ENCODE peak calls at places on chromosome 20, in six cellular contexts. E, X, Y, T, S and H are unnamed samples.

GRCh38 chr20:58984691-58985090 is 3.6 kb downstream of the NELFCD start:
- DNase-seq in Y (no peak), E (no peak), X (no peak), S (no peak), T (no peak), H (no peak)

GRCh38 chr20:19976595-19977372 is 40.4 kb upstream of the NAA20 start:
- DNase-seq in T (peak), X (no peak), E (peak), Y (peak), S (peak), H (no peak)

GRCh38 chr20:55581519-55581918 is 423.8 kb downstream of the CBLN4 start:
- DNase-seq in X (no peak), Y (no peak), E (no peak), S (no peak), T (no peak), H (no peak)

GRCh38 chr20:4130404-4131189 is 115.2 kb upstream of the RNF24 start:
- DNase-seq in S (peak), E (peak), T (no peak), X (no peak), Y (no peak), H (no peak)

GRCh38 chr20:46929902-46930301 is 35.3 kb downstream of the EYA2 start:
- DNase-seq in T (no peak), X (no peak), S (no peak), Y (no peak), E (no peak), H (no peak)

GRCh38 chr20:46056970-46057855 is 28.2 kb downstream of the SLC12A5 start:
- DNase-seq in T (peak), X (no peak), S (no peak), E (peak), Y (no peak), H (peak)

GRCh38 chr20:25508083-25508770 is 77.1 kb downstream of the NINL start:
- DNase-seq in T (peak), Y (no peak), S (peak), X (no peak), E (peak), H (no peak)

GRCh38 chr20:4905612-4906011 is 95.7 kb downstream of the SLC23A2 start:
- DNase-seq in Y (no peak), T (no peak), S (peak), X (no peak), E (no peak), H (no peak)

GRCh38 chr20:25369971-25370370 is 20.7 kb downstream of the ABHD12 start:
- DNase-seq in Y (no peak), X (no peak), E (no peak), S (no peak), T (no peak), H (no peak)

GRCh38 chr20:14687317-14687716 is 349.9 kb upstream of the FLRT3 start:
- DNase-seq in E (peak), X (no peak), Y (no peak), T (no peak), S (peak), H (no peak)

GRCh38 chr20:16596991-16597390 is 23.7 kb upstream of the KIF16B start:
- DNase-seq in X (no peak), E (no peak), Y (no peak), T (no peak), S (no peak), H (no peak)

GRCh38 chr20:11687546-11688292 is 230.0 kb upstream of the BTBD3 start:
- DNase-seq in E (no peak), S (peak), Y (no peak), T (peak), X (no peak), H (no peak)

GRCh38 chr20:61414455-61414991 is 162.5 kb downstream of the CDH4 start:
- DNase-seq in E (no peak), Y (no peak), S (no peak), X (no peak), T (no peak), H (no peak)

GRCh38 chr20:59813126-59813947 is 120.1 kb downstream of the SYCP2 start:
- DNase-seq in X (no peak), S (no peak), Y (no peak), E (no peak), T (no peak), H (no peak)

GRCh38 chr20:57547250-57547649 is 13.7 kb upstream of the PCK1 start:
- DNase-seq in T (no peak), S (peak), X (no peak), E (peak), Y (no peak), H (no peak)

GRCh38 chr20:63142933-63143332 is 73.0 kb downstream of the YTHDF1 start:
- DNase-seq in S (no peak), E (no peak), T (no peak), Y (no peak), X (no peak), H (no peak)

GRCh38 chr20:48787861-48788375 is 39.9 kb downstream of the PREX1 start:
- DNase-seq in E (peak), S (peak), T (no peak), Y (no peak), X (peak), H (no peak)

GRCh38 chr20:56414842-56415765 is 3.0 kb downstream of the CASS4 start:
- DNase-seq in Y (no peak), E (peak), S (no peak), T (no peak), X (no peak), H (no peak)

GRCh38 chr20:52217689-52218395 is 26.3 kb upstream of the ZFP64 start:
- DNase-seq in T (no peak), X (no peak), E (no peak), S (no peak), Y (no peak), H (no peak)

GRCh38 chr20:16821211-16822089 is 73.3 kb downstream of the OTOR start:
- DNase-seq in Y (peak), E (peak), X (peak), S (peak), T (peak), H (peak)

GRCh38 chr20:46057856-46058655 is 29.0 kb downstream of the SLC12A5 start:
- DNase-seq in X (no peak), S (no peak), Y (no peak), T (peak), E (peak), H (peak)

GRCh38 chr20:25223765-25224720 is 23.8 kb upstream of the PYGB start:
- DNase-seq in E (no peak), S (no peak), Y (no peak), T (no peak), X (no peak), H (no peak)

GRCh38 chr20:48760403-48760889 is 67.4 kb downstream of the PREX1 start:
- DNase-seq in T (no peak), S (peak), Y (no peak), X (peak), E (peak), H (no peak)

GRCh38 chr20:24492031-24492607 is 22.7 kb downstream of the SYNDIG1 start:
- DNase-seq in X (no peak), Y (no peak), E (peak), T (no peak), S (no peak), H (peak)

GRCh38 chr20:38143646-38144554 is 21.2 kb downstream of the TGM2 start:
- DNase-seq in E (peak), S (peak), Y (no peak), X (no peak), T (peak), H (no peak)

GRCh38 chr20:48008850-48009535 is 223.7 kb upstream of the SULF2 start:
- DNase-seq in T (no peak), S (no peak), X (no peak), Y (no peak), E (peak), H (no peak)

GRCh38 chr20:53869466-53870258 is 200.7 kb downstream of the BCAS1 start:
- DNase-seq in S (peak), Y (peak), X (peak), E (peak), T (peak), H (peak)

GRCh38 chr20:1933465-1933870 is 38.3 kb downstream of the SIRPA start:
- DNase-seq in Y (no peak), X (no peak), T (peak), S (no peak), E (peak), H (no peak)
- TF ChIP-seq EZH2phosphoT487 in Y (no peak), X (no peak), T (no peak), S (no peak), E (no peak), H (no peak)

DNA sequence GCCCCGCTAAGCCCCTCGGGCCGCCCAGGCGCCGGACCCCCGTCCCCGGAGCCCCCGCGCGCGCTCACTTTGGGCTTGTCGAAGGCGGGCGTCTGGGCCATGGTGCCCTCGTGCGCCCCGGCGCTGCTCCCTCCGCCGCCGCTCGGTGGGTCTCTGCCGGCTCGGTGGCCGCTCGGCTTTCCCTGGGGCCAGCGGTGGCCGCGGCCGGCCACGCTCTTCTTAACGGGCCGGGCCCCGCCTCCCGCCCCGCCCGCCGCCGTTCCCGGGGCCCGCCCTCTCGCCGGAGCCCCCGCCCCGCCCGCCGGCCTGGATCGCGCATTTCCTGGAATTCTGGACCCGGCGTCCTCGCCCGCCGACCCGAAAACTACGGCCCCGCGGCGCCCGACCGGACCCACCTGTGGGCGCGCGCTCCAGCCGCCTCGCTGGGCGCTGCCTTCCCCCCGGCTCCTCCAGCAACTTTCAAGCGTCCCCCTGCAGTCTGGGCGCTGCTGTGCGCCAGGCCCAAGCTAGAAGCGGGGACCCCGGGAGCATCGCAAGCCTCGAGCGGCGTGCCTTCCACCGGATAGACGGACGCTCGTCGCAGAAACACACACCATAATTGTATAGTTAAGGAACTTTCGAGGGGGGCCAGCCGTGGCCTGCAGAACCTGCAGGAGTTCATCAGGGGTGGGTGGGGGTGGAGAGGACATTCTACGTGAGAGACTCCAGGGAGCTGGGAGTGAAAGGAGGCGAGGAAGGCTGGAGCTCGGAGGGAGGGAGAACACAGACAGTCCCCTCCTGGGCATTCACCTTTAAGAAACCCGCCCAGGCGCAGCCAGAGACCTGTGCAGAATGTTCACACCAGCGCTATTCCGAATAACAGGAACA is at the start of gene ADA:
- DNase-seq in E (peak), X (peak), Y (no peak), S (peak), T (peak), H (peak)
- TF ChIP-seq EZH2phosphoT487 in E (no peak), X (no peak), Y (no peak), S (no peak), T (no peak), H (no peak)

GRCh38 chr20:665276-665675 is 10.3 kb downstream of the SCRT2 start:
- DNase-seq in X (peak), Y (no peak), S (no peak), E (no peak), T (no peak), H (peak)

GRCh38 chr20:662289-663192 is 9.5 kb upstream of the SRXN1 start:
- DNase-seq in T (no peak), S (no peak), E (no peak), Y (no peak), X (no peak), H (no peak)

GRCh38 chr20:664576-664975 is 11.0 kb downstream of the SCRT2 start:
- DNase-seq in X (no peak), E (no peak), T (no peak), Y (no peak), S (no peak), H (no peak)

GRCh38 chr20:664151-664550 is 11.2 kb upstream of the SRXN1 start:
- DNase-seq in Y (no peak), X (no peak), E (no peak), S (no peak), T (no peak), H (no peak)

DNA sequence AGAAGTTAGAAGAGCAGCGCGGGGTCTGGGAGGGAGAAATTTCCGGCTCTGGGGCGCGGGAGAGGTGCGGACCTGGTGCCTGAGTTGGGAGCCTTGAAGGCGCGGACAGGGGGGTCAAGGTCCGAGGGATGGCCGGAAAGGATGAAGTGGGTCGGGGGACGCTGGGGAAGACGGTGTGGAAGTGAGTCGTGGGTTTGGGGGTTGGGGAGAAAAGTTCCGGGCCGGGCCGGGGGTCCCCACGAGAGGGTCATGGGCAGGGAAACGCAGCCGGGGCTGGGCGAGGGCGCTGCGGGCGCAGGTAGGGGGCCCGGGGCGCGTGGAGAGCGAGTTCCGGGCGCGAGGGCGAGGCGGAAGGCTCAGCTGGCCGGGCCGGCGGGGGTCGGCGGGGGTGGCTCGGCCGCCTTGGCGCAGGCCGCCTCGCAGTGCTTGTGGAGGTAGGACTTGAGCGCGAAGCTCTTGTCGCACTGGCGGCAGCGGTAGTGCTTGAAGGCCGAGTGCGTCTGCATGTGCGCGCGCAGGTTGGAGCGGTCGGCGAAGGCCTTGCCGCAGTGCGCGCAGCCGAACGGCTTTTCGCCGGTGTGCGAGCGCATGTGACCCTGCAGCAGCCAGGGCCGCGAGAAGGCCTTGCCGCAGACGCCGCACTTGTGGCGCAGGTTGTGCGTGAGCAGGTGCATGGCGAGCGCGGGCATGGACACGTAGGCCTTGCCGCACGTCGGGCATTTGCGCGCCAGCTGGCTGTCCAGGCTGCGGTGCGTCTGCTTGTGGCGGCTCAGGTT is 10.5 kb upstream of the SRXN1 start:
- DNase-seq in T (no peak), Y (no peak), S (no peak), X (no peak), E (peak), H (peak)
- TF ChIP-seq EZH2phosphoT487 in T (no peak), Y (no peak), S (no peak), X (no peak), E (no peak), H (no peak)

GRCh38 chr20:33167859-33168258 is at the start of gene BPIFA2:
- DNase-seq in S (no peak), X (no peak), Y (no peak), E (no peak), T (no peak), H (no peak)

GRCh38 chr20:33172781-33173180 is 4.8 kb downstream of the BPIFA2 start:
- DNase-seq in E (no peak), X (no peak), Y (no peak), S (no peak), T (no peak), H (no peak)

GRCh38 chr20:33165416-33166055 is 2.4 kb upstream of the BPIFA2 start:
- DNase-seq in S (no peak), E (no peak), T (no peak), X (no peak), Y (no peak), H (no peak)

GRCh38 chr20:33166533-33167113 is 1.3 kb upstream of the BPIFA2 start:
- DNase-seq in Y (no peak), X (no peak), S (no peak), T (no peak), E (no peak), H (no peak)

DNA sequence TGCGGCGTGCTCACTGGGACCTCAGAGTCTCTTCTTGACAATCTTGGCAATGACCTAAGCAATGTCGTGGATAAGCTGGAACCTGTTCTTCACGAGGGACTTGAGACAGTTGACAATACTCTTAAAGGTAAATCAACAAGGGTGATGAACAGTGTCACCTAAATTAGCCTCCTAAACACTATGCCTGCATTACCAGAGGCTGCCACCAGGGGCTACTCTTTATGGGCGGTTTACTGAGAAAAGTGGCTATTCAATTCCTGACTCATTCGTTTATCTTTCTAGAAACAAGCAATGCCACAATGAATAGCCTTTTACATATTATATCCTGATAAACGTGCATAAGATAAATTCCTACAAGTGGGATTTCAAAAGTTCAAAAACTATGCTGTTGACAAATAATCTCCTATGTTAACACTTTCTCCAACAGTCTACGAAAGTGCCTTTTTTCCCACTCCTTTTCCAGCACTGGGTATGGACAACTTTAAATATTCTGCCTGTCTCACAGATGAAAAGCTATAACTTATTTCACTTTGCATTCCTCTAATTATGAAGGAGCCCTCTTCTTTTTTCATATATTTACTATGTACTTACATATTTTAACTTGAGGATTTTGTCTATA is 1.3 kb downstream of the BPIFA2 start:
- DNase-seq in X (peak), E (no peak), Y (no peak), S (peak), T (no peak), H (peak)
- TF ChIP-seq EZH2phosphoT487 in X (no peak), E (no peak), Y (no peak), S (no peak), T (no peak), H (no peak)

DNA sequence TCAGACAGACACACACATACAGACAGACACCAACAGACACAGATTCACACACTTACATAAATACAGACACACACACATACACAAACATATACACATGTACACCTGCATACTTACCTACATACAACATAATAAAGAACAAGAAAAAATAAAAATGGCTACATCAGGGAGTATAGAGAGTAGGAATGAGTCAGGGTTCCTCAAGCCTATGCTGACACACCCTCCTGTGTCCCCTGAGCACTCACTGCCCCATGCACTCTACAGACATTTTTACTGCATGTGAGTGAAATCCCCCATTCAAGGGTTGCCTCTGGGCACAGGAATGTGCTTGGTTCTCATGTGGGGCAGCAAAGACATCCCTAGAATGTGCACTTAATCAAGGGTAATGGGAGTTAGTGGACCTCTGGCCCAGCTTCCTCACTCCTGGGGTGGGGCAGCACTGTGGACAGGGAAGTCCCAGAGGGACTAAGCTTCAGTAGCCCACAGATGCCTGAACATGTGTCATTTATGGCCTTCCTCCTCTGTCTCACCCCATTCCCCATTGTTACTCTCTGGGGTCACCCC is 185.9 kb upstream of the FOXA2 start:
- DNase-seq in T (no peak), Y (no peak), X (no peak), E (no peak), S (no peak), H (no peak)
- TF ChIP-seq EZH2phosphoT487 in T (no peak), Y (no peak), X (no peak), E (no peak), S (no peak), H (no peak)

GRCh38 chr20:36582322-36582721 is 8.9 kb downstream of the TGIF2 start:
- DNase-seq in X (no peak), T (no peak), Y (no peak), E (no peak), S (no peak), H (no peak)

GRCh38 chr20:36578642-36579041 is 5.2 kb downstream of the TGIF2 start:
- DNase-seq in Y (no peak), X (no peak), E (no peak), S (no peak), T (no peak), H (no peak)

GRCh38 chr20:36584018-36584481 is 10.7 kb downstream of the TGIF2 start:
- DNase-seq in S (no peak), E (no peak), X (no peak), Y (no peak), T (no peak), H (no peak)

GRCh38 chr20:36582821-36583220 is 9.4 kb downstream of the TGIF2 start:
- DNase-seq in E (no peak), T (no peak), Y (no peak), S (no peak), X (no peak), H (no peak)

DNA sequence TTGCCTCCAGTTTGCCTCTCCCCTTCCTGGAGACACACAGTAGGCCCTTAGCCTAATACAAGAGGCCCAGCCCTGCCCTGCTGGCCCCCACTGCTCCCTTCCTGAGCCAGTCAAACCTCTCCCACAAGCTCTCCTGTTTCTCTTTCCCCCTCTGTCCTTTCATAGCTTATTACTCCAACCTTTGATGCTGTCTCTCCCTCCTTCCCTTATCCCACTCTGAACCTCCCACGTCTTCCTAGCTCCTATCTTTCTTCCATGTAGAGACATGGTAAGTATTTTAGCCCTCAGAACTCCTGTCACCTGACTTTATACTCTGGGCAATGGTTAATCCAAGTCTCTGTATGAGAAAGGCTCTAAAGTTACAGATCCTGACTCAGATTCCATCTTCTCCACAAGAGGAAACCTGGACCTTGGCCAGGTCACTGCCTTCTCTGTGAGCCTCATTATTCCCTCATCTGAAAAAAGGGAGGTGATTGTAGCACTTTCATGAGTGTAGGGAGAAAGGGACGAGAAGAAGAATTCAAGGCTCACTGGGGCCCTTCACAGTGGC is 6.7 kb downstream of the TGIF2 start:
- DNase-seq in X (no peak), E (peak), Y (no peak), T (peak), S (no peak), H (no peak)
- TF ChIP-seq EZH2phosphoT487 in X (no peak), E (no peak), Y (no peak), T (no peak), S (no peak), H (no peak)